ENCODE peak calls at places on chromosomes 2 and 18, in nine cellular contexts. One of them, this sample, is unnamed.

GRCh38 chr18:33440384-33441043 is at the start of gene CCDC178:
- DNase-seq in NCI-H1105 treated with DMSO at 0.1 percent for 48 hours: peak; percentile 64
- DNase-seq in AG08396: peak; percentile 8
- DNase-seq in cardiac muscle cell: peak; percentile 78
- DNase-seq in ACHN: peak; percentile 9
- DNase-seq in activated CD8-positive, alpha-beta T cell treated with anti-CD3 and anti-CD28 coated beads, Interleukin-2, amount 10 ng/mL, durations not matched to agents 7 days and 5 days: no peak
- DNase-seq in AG08395: no peak
- DNase-seq in HCEC 1CT: no peak
- DNase-seq in amniotic stem cell: no peak
- DNase-seq in this sample: no peak

GRCh38 chr2:239308696-239309397 is 92.0 kb downstream of the HDAC4 start:
- DNase-seq in HCEC 1CT: peak; percentile 56
- DNase-seq in amniotic stem cell: no peak
- DNase-seq in AG08396: peak; percentile 82
- DNase-seq in NCI-H1105 treated with DMSO at 0.1 percent for 48 hours: no peak
- DNase-seq in AG08395: peak; percentile 85
- DNase-seq in activated CD8-positive, alpha-beta T cell treated with anti-CD3 and anti-CD28 coated beads, Interleukin-2, amount 10 ng/mL, durations not matched to agents 7 days and 5 days: no peak
- DNase-seq in cardiac muscle cell: peak; percentile 35
- DNase-seq in ACHN: no peak
- DNase-seq in this sample: peak; percentile 63

GRCh38 chr2:163574309-163574708 is 161.5 kb downstream of the FIGN start:
- DNase-seq in NCI-H1105 treated with DMSO at 0.1 percent for 48 hours: no peak
- DNase-seq in activated CD8-positive, alpha-beta T cell treated with anti-CD3 and anti-CD28 coated beads, Interleukin-2, amount 10 ng/mL, durations not matched to agents 7 days and 5 days: no peak
- DNase-seq in HCEC 1CT: no peak
- DNase-seq in ACHN: no peak
- DNase-seq in amniotic stem cell: no peak
- DNase-seq in AG08396: no peak
- DNase-seq in AG08395: no peak
- DNase-seq in cardiac muscle cell: no peak
- DNase-seq in this sample: no peak

GRCh38 chr2:154130821-154131220 is 259.1 kb downstream of the GALNT13 start:
- DNase-seq in activated CD8-positive, alpha-beta T cell treated with anti-CD3 and anti-CD28 coated beads, Interleukin-2, amount 10 ng/mL, durations not matched to agents 7 days and 5 days: no peak
- DNase-seq in ACHN: no peak
- DNase-seq in cardiac muscle cell: no peak
- DNase-seq in amniotic stem cell: no peak
- DNase-seq in AG08396: no peak
- DNase-seq in NCI-H1105 treated with DMSO at 0.1 percent for 48 hours: no peak
- DNase-seq in AG08395: peak; percentile 7
- DNase-seq in HCEC 1CT: no peak
- DNase-seq in this sample: peak; percentile 72

GRCh38 chr2:160871096-160871495 is 289.1 kb upstream of the TANK start:
- DNase-seq in cardiac muscle cell: no peak
- DNase-seq in AG08396: no peak
- DNase-seq in ACHN: no peak
- DNase-seq in NCI-H1105 treated with DMSO at 0.1 percent for 48 hours: no peak
- DNase-seq in AG08395: no peak
- DNase-seq in amniotic stem cell: no peak
- DNase-seq in HCEC 1CT: no peak
- DNase-seq in activated CD8-positive, alpha-beta T cell treated with anti-CD3 and anti-CD28 coated beads, Interleukin-2, amount 10 ng/mL, durations not matched to agents 7 days and 5 days: no peak
- DNase-seq in this sample: no peak

GRCh38 chr2:11077411-11077810 is 77.9 kb upstream of the SLC66A3 start:
- DNase-seq in ACHN: no peak
- DNase-seq in activated CD8-positive, alpha-beta T cell treated with anti-CD3 and anti-CD28 coated beads, Interleukin-2, amount 10 ng/mL, durations not matched to agents 7 days and 5 days: peak; percentile 10
- DNase-seq in AG08395: no peak
- DNase-seq in HCEC 1CT: no peak
- DNase-seq in NCI-H1105 treated with DMSO at 0.1 percent for 48 hours: no peak
- DNase-seq in cardiac muscle cell: no peak
- DNase-seq in amniotic stem cell: no peak
- DNase-seq in AG08396: no peak
- DNase-seq in this sample: no peak

GRCh38 chr2:45237128-45237527 is 227.9 kb upstream of the SIX2 start:
- DNase-seq in AG08395: no peak
- DNase-seq in cardiac muscle cell: no peak
- DNase-seq in HCEC 1CT: no peak
- DNase-seq in AG08396: no peak
- DNase-seq in amniotic stem cell: no peak
- DNase-seq in activated CD8-positive, alpha-beta T cell treated with anti-CD3 and anti-CD28 coated beads, Interleukin-2, amount 10 ng/mL, durations not matched to agents 7 days and 5 days: no peak
- DNase-seq in NCI-H1105 treated with DMSO at 0.1 percent for 48 hours: no peak
- DNase-seq in ACHN: no peak
- DNase-seq in this sample: no peak

GRCh38 chr18:55251186-55251995 is 292.1 kb upstream of the CCDC68 start:
- DNase-seq in AG08395: no peak
- DNase-seq in cardiac muscle cell: peak; percentile 15
- DNase-seq in activated CD8-positive, alpha-beta T cell treated with anti-CD3 and anti-CD28 coated beads, Interleukin-2, amount 10 ng/mL, durations not matched to agents 7 days and 5 days: no peak
- DNase-seq in HCEC 1CT: no peak
- DNase-seq in NCI-H1105 treated with DMSO at 0.1 percent for 48 hours: no peak
- DNase-seq in amniotic stem cell: no peak
- DNase-seq in ACHN: no peak
- DNase-seq in AG08396: peak; percentile 28
- DNase-seq in this sample: no peak

GRCh38 chr2:83115606-83116005 is 1343.5 kb downstream of the SUCLG1 start:
- DNase-seq in NCI-H1105 treated with DMSO at 0.1 percent for 48 hours: no peak
- DNase-seq in AG08396: no peak
- DNase-seq in HCEC 1CT: no peak
- DNase-seq in amniotic stem cell: no peak
- DNase-seq in ACHN: no peak
- DNase-seq in activated CD8-positive, alpha-beta T cell treated with anti-CD3 and anti-CD28 coated beads, Interleukin-2, amount 10 ng/mL, durations not matched to agents 7 days and 5 days: no peak
- DNase-seq in AG08395: no peak
- DNase-seq in cardiac muscle cell: no peak
- DNase-seq in this sample: no peak

GRCh38 chr2:231786177-231786916 is at the start of gene COPS7B:
- DNase-seq in HCEC 1CT: peak; percentile 76
- DNase-seq in ACHN: peak; percentile 87
- DNase-seq in cardiac muscle cell: peak; percentile 93
- DNase-seq in NCI-H1105 treated with DMSO at 0.1 percent for 48 hours: peak; percentile 65
- DNase-seq in amniotic stem cell: peak; percentile 69
- DNase-seq in activated CD8-positive, alpha-beta T cell treated with anti-CD3 and anti-CD28 coated beads, Interleukin-2, amount 10 ng/mL, durations not matched to agents 7 days and 5 days: peak; percentile 84
- DNase-seq in AG08396: peak; percentile 88
- DNase-seq in AG08395: peak; percentile 74
- DNase-seq in this sample: no peak

GRCh38 chr2:62424899-62425298 is 81.1 kb downstream of the TMEM17 start:
- DNase-seq in AG08396: no peak
- DNase-seq in ACHN: no peak
- DNase-seq in HCEC 1CT: no peak
- DNase-seq in amniotic stem cell: no peak
- DNase-seq in AG08395: no peak
- DNase-seq in activated CD8-positive, alpha-beta T cell treated with anti-CD3 and anti-CD28 coated beads, Interleukin-2, amount 10 ng/mL, durations not matched to agents 7 days and 5 days: no peak
- DNase-seq in NCI-H1105 treated with DMSO at 0.1 percent for 48 hours: no peak
- DNase-seq in cardiac muscle cell: no peak
- DNase-seq in this sample: no peak

GRCh38 chr18:43420950-43421349 is 143.7 kb upstream of the SYT4 start:
- DNase-seq in NCI-H1105 treated with DMSO at 0.1 percent for 48 hours: no peak
- DNase-seq in AG08396: no peak
- DNase-seq in ACHN: peak; percentile 9
- DNase-seq in activated CD8-positive, alpha-beta T cell treated with anti-CD3 and anti-CD28 coated beads, Interleukin-2, amount 10 ng/mL, durations not matched to agents 7 days and 5 days: no peak
- DNase-seq in amniotic stem cell: no peak
- DNase-seq in AG08395: no peak
- DNase-seq in HCEC 1CT: no peak
- DNase-seq in cardiac muscle cell: peak; percentile 9
- DNase-seq in this sample: peak; percentile 12